ENCODE peak calls at places on chromosomes 11 and 22, in four cellular contexts. R, J, G and D are unnamed samples.

GRCh38 chr22:39454385-39454871 is 2.4 kb upstream of the MGAT3 start:
- DNase-seq in R (no peak), J (no peak), G (no peak), D (no peak)

GRCh38 chr11:43269229-43269928 is 42.4 kb upstream of the API5 start:
- DNase-seq in R (no peak), J (no peak), G (no peak), D (no peak)

GRCh38 chr11:62245271-62245753 is 3.3 kb downstream of the SCGB1D2 start:
- DNase-seq in R (peak; percentile 28), J (no peak), G (peak; percentile 44), D (peak; percentile 24)

GRCh38 chr22:38799265-38800002 is 5.5 kb upstream of the DNAL4 start:
- DNase-seq in R (peak; percentile 37), J (no peak), G (peak; percentile 26), D (no peak)

GRCh38 chr11:12812849-12813248 is 138.6 kb downstream of the TEAD1 start:
- DNase-seq in R (no peak), J (no peak), G (peak; percentile 41), D (no peak)

GRCh38 chr11:129930306-129930705 is 34.9 kb upstream of the NFRKB start:
- DNase-seq in R (peak; percentile 33), J (no peak), G (no peak), D (no peak)

GRCh38 chr11:102924851-102925380 is 30.6 kb downstream of the MMP13 start:
- DNase-seq in R (no peak), J (no peak), G (no peak), D (no peak)

GRCh38 chr11:44575288-44575672 is 9.8 kb downstream of the CD82 start:
- DNase-seq in R (peak; percentile 90), J (no peak), G (no peak), D (no peak)

GRCh38 chr11:114522818-114523217 is 36.9 kb downstream of the NXPE1 start:
- DNase-seq in R (no peak), J (no peak), G (no peak), D (no peak)

GRCh38 chr11:123628936-123629683 is 25.3 kb downstream of the SCN3B start:
- DNase-seq in R (peak; percentile 84), J (no peak), G (no peak), D (no peak)

GRCh38 chr11:19428206-19429001 is 187.7 kb upstream of the E2F8 start:
- DNase-seq in R (peak; percentile 34), J (no peak), G (no peak), D (peak; percentile 8)

GRCh38 chr22:50699754-50700386 is 27.2 kb downstream of the SHANK3 start:
- DNase-seq in R (no peak), J (no peak), G (peak; percentile 34), D (no peak)

GRCh38 chr11:5831196-5831829 is 10.4 kb downstream of the OR52E6 start:
- DNase-seq in R (no peak), J (no peak), G (no peak), D (no peak)

GRCh38 chr11:8098361-8098760 is 17.4 kb downstream of the TUB start:
- DNase-seq in R (peak; percentile 77), J (no peak), G (no peak), D (no peak)

GRCh38 chr11:85170184-85170583 is 457.0 kb downstream of the DLG2 start:
- DNase-seq in R (peak; percentile 43), J (no peak), G (no peak), D (peak; percentile 10)

GRCh38 chr11:63805844-63806415 is 7.3 kb upstream of the SPINDOC start:
- DNase-seq in R (no peak), J (no peak), G (no peak), D (no peak)

GRCh38 chr11:68661697-68662603 is 22.4 kb upstream of the GAL start:
- DNase-seq in R (peak; percentile 25), J (no peak), G (no peak), D (no peak)

GRCh38 chr11:75388386-75389275 is 10.7 kb upstream of the RPS3 start:
- DNase-seq in R (peak; percentile 81), J (no peak), G (peak; percentile 79), D (peak; percentile 86)

DNA sequence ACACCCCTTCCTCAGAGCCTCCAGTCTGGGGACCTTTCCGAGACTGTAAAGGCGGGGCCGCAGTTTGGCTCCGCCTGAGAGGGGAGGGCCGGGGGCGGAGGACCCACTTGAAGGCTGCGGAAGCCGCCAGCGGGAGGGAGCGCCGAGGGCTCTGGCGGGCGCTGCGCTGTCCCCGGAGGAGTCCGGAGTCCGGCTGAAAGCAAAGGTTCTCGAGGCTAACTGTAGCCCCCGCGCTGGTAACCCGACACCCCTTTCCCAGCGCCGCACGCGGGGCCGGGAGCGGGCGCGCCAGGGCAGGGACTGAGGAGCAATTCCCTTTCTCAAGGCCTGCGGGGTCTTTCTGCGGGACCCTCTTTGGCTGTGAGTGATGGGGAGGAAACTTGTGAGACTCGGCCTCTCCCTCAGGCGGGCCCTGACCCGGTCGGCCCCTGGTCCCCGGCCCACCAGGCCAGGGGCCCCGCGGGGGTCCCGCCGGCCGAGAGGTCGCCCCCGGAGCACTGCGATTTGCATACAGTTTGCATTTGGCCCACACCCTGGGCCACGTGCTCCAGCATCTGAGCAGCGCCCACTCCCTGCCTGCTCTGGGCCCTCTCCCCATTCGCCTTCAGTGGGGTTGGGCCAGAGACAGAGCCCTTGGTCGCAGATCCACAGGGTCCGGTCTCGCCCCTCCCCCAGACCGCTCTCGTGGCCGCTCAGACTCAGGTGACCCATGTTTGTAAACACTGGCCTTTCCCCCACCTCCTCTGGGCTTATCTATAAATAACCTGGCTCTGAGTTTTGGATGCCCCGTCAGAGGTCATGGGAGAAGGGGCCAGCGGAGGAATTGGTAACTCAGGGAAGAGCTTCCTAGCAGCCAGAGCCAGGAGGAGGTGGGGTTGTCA is 519 bp upstream of the ART5 start:
- DNase-seq in R (peak; percentile 58), J (no peak), G (peak; percentile 98), D (peak; percentile 80)
- TF ChIP-seq ELK1 in R (no peak), J (no peak), G (no peak), D (no peak)

GRCh38 chr11:120336641-120337132 is 474 bp downstream of the ARHGEF12 start:
- DNase-seq in R (peak; percentile 20), J (no peak), G (peak; percentile 66), D (peak; percentile 39)
- TF ChIP-seq ELK1 in R (no peak), J (no peak), G (no peak), D (no peak)

GRCh38 chr11:47180006-47180787 is 3.5 kb upstream of the ARFGAP2 start:
- DNase-seq in R (no peak), J (no peak), G (no peak), D (no peak)

GRCh38 chr11:47183031-47183856 is 3.0 kb downstream of the PACSIN3 start:
- DNase-seq in R (no peak), J (no peak), G (no peak), D (no peak)

GRCh38 chr11:47183969-47184368 is 2.3 kb downstream of the PACSIN3 start:
- DNase-seq in R (no peak), J (no peak), G (no peak), D (no peak)

GRCh38 chr11:47181271-47181670 is 4.6 kb upstream of the ARFGAP2 start:
- DNase-seq in R (no peak), J (no peak), G (no peak), D (no peak)

DNA sequence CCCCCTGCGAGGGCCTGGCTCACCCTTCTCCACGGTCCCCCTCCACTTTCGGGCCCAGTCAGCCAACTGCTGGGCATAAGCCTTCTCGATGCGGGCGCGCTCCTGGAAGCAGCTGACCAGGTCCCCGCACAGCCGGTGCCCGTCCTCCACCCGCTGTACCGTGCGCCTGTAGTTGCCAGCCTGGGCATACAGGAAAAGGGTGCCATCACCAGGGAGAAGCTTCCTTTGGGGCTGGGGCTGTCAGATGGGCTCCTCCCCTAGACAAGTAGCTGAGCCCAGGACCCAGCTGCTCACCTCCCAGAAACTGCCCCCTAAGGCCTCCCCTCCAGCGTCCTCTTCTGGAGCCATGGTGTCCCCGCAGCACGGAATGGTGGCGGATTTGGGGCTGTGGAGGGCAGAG is 3.9 kb downstream of the PACSIN3 start:
- DNase-seq in R (no peak), J (no peak), G (no peak), D (no peak)
- TF ChIP-seq ELK1 in R (no peak), J (no peak), G (no peak), D (no peak)

DNA sequence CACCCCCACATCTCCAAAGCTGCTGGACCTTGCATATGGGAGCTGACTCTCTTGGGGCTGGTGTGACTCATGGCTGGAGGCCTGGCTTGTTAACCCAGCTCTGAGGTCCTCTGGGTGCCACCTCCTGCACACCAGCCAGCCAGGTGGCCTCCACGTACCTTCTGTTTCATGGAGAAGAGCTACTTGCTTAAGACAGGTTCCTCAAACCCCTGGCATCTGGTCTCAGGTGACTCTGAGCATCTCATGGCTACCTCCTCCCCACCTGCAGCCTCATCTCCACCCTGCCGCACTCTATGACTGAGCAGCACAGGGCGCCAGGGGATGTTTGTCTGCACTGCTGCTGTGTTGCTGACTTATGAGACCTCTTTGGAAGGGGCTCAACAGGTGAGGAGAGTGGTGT is 55.7 kb downstream of the BCR start:
- DNase-seq in R (peak; percentile 15), J (no peak), G (peak; percentile 63), D (no peak)
- TF ChIP-seq ELK1 in R (no peak), J (no peak), G (no peak), D (no peak)